ENCODE peak calls at places on chromosomes 1 and 21, in seven cellular contexts. M is CD4-positive, alpha-beta memory T cell; W is sciatic nerve; H is stimulated activated CD4-positive, alpha-beta T cell treated with anti-CD3 and anti-CD28 coated beads, Interleukin-4, amount 100 ng/mL, for 4 hours; Y is GM12892; Q is epithelial cell of esophagus; O is neuronal stem cell. G is an unnamed sample.

GRCh38 chr1:218479436-218480115 is 134.4 kb downstream of the TGFB2 start:
- DNase-seq in M (no peak), W (no peak), H (no peak), Y (no peak), Q (peak), O (no peak), G (no peak)

GRCh38 chr1:179046808-179047636 is 21.3 kb downstream of the FAM20B start:
- DNase-seq in M (no peak), W (no peak), H (no peak), Y (no peak), Q (peak), O (no peak), G (no peak)

GRCh38 chr21:35024071-35024420 is 25.1 kb downstream of the RUNX1 start:
- DNase-seq in M (no peak), W (no peak), H (no peak), Y (no peak), Q (no peak), O (no peak), G (no peak)

GRCh38 chr1:9413877-9414213 is 121.2 kb downstream of the SPSB1 start:
- DNase-seq in M (no peak), W (peak), H (no peak), Y (no peak), Q (no peak), O (no peak), G (no peak)

GRCh38 chr21:37765501-37765900 is 150.8 kb downstream of the KCNJ6 start:
- DNase-seq in M (no peak), W (no peak), H (no peak), Y (no peak), Q (peak), O (no peak), G (no peak)

GRCh38 chr1:85128296-85128695 is 72.5 kb downstream of the SYDE2 start:
- DNase-seq in M (no peak), W (no peak), H (no peak), Y (no peak), Q (no peak), O (no peak), G (no peak)

GRCh38 chr1:241924080-241924808 is 33.3 kb upstream of the BECN2 start:
- DNase-seq in M (no peak), W (no peak), H (no peak), Y (no peak), Q (peak), O (no peak), G (no peak)

GRCh38 chr1:44045064-44045463 is 13.8 kb upstream of the SLC6A9 start:
- DNase-seq in M (no peak), W (no peak), H (no peak), Y (no peak), Q (no peak), O (no peak), G (no peak)

GRCh38 chr1:25140073-25140797 is 92.1 kb downstream of the SYF2 start:
- DNase-seq in M (no peak), W (no peak), H (no peak), Y (peak), Q (peak), O (no peak), G (no peak)

GRCh38 chr1:236692128-236692527 is 5.8 kb downstream of the ACTN2 start:
- DNase-seq in M (no peak), W (no peak), H (no peak), Y (no peak), Q (no peak), O (no peak), G (no peak)

GRCh38 chr1:117613249-117613968 is 7.6 kb downstream of the TENT5C start:
- DNase-seq in M (no peak), W (no peak), H (no peak), Y (no peak), Q (no peak), O (no peak), G (no peak)

GRCh38 chr1:232174306-232174705 is 455.6 kb downstream of the SIPA1L2 start:
- DNase-seq in M (no peak), W (no peak), H (no peak), Y (no peak), Q (no peak), O (no peak), G (no peak)

GRCh38 chr1:54331091-54331772 is 75.0 kb downstream of the SSBP3 start:
- DNase-seq in M (no peak), W (no peak), H (no peak), Y (no peak), Q (no peak), O (no peak), G (peak)

GRCh38 chr1:194155962-194156361 is 969.5 kb upstream of the B3GALT2 start:
- DNase-seq in M (no peak), W (no peak), H (no peak), Y (no peak), Q (no peak), O (no peak), G (no peak)

GRCh38 chr21:44774972-44775371 is 26.6 kb downstream of the UBE2G2 start:
- DNase-seq in M (no peak), W (no peak), H (no peak), Y (no peak), Q (no peak), O (no peak), G (no peak)

GRCh38 chr21:18041012-18041411 is 203.6 kb upstream of the CHODL start:
- DNase-seq in M (no peak), W (no peak), H (no peak), Y (no peak), Q (peak), O (no peak), G (peak)

GRCh38 chr1:180540697-180541594 is 17.8 kb upstream of the OVAAL start:
- DNase-seq in M (no peak), W (no peak), H (no peak), Y (no peak), Q (peak), O (no peak), G (no peak)

GRCh38 chr1:246583448-246584185 is 17.4 kb downstream of the CNST start:
- DNase-seq in M (no peak), W (no peak), H (no peak), Y (no peak), Q (no peak), O (no peak), G (peak)

GRCh38 chr21:45003331-45004058 is 63.7 kb downstream of the SLX9 start:
- DNase-seq in M (no peak), W (no peak), H (no peak), Y (no peak), Q (no peak), O (no peak), G (peak)

GRCh38 chr1:173191011-173191410 is 16.1 kb downstream of the TNFSF4 start:
- DNase-seq in M (no peak), W (no peak), H (no peak), Y (no peak), Q (peak), O (no peak), G (no peak)

GRCh38 chr1:10679521-10680220 is 116.8 kb downstream of the CASZ1 start:
- DNase-seq in M (no peak), W (no peak), H (no peak), Y (no peak), Q (peak), O (peak), G (no peak)

GRCh38 chr1:168321945-168322344 is 41.3 kb downstream of the TBX19 start:
- DNase-seq in M (no peak), W (no peak), H (no peak), Y (no peak), Q (peak), O (no peak), G (peak)

GRCh38 chr1:31431351-31431750 is 18.3 kb downstream of the SERINC2 start:
- DNase-seq in M (no peak), W (peak), H (no peak), Y (no peak), Q (no peak), O (no peak), G (no peak)

GRCh38 chr1:185823471-185823870 is 89.3 kb downstream of the HMCN1 start:
- DNase-seq in M (no peak), W (no peak), H (no peak), Y (no peak), Q (no peak), O (no peak), G (no peak)

GRCh38 chr1:47950481-47950880 is 46.7 kb downstream of the TRABD2B start:
- DNase-seq in M (no peak), W (no peak), H (no peak), Y (no peak), Q (no peak), O (no peak), G (no peak)

GRCh38 chr1:199029855-199030254 is 391.0 kb downstream of the PTPRC start:
- DNase-seq in M (no peak), W (no peak), H (no peak), Y (no peak), Q (peak), O (no peak), G (no peak)

GRCh38 chr1:178057863-178058576 is 35.9 kb upstream of the RASAL2 start:
- DNase-seq in M (no peak), W (no peak), H (no peak), Y (no peak), Q (peak), O (no peak), G (peak)

GRCh38 chr1:19616489-19616888 is 27.6 kb upstream of the NBL1 start:
- DNase-seq in M (no peak), W (no peak), H (no peak), Y (no peak), Q (peak), O (no peak), G (no peak)